ENCODE peak calls at places on chromosomes 16 and 17, in nine cellular contexts. L is GM23248, F is AG04450, I is substantia nigra, G is tibial artery, A is PC-3, S is caudate nucleus, D is right atrium auricular region, Z is heart right ventricle. Q is an unnamed sample.

GRCh38 chr17:27545562-27546229 is 85.3 kb upstream of the LGALS9 start:
- DNase-seq in Z (no peak), I (no peak), G (no peak), S (no peak), L (no peak), F (no peak), A (no peak), D (no peak), Q (no peak)

GRCh38 chr17:45828171-45829133 is 16.2 kb upstream of the SPPL2C start:
- DNase-seq in L (peak), S (peak), A (peak), Z (no peak), F (no peak), I (no peak), G (no peak), D (no peak), Q (no peak)

GRCh38 chr16:4801962-4802658 is at the start of gene ROGDI:
- DNase-seq in D (peak), S (peak), Z (peak), L (peak), G (peak), F (no peak), I (peak), A (peak), Q (peak)

GRCh38 chr17:41800601-41801373 is 11.0 kb downstream of the P3H4 start:
- DNase-seq in I (no peak), D (no peak), L (peak), S (no peak), Z (no peak), A (peak), F (no peak), G (no peak), Q (peak)

GRCh38 chr17:11031787-11032186 is 193.9 kb upstream of the PIRT start:
- DNase-seq in Z (no peak), L (no peak), A (no peak), I (no peak), F (no peak), S (no peak), D (no peak), G (no peak), Q (no peak)

GRCh38 chr16:62363451-62363850 is 327.2 kb upstream of the CDH8 start:
- DNase-seq in I (no peak), F (no peak), A (no peak), D (no peak), L (no peak), S (no peak), G (no peak), Z (no peak), Q (no peak)

GRCh38 chr17:69870091-69870530 is 204.9 kb upstream of the KCNJ16 start:
- DNase-seq in Z (no peak), L (peak), D (no peak), G (no peak), I (no peak), A (peak), F (peak), S (no peak), Q (no peak)

GRCh38 chr16:822174-822908 is 21.8 kb upstream of the GNG13 start:
- DNase-seq in A (no peak), L (no peak), D (no peak), S (no peak), I (no peak), G (no peak), F (no peak), Z (no peak), Q (no peak)

GRCh38 chr17:76826290-76827138 is 41.7 kb upstream of the MGAT5B start:
- DNase-seq in D (no peak), L (no peak), G (no peak), I (no peak), S (no peak), A (no peak), Z (no peak), F (no peak), Q (no peak)

GRCh38 chr16:3542601-3543373 is 34.4 kb downstream of the NLRC3 start:
- DNase-seq in Z (no peak), L (no peak), I (no peak), S (no peak), G (peak), F (no peak), A (no peak), D (no peak), Q (no peak)

GRCh38 chr16:13909872-13910303 is 10.1 kb upstream of the ERCC4 start:
- DNase-seq in D (peak), I (no peak), F (peak), G (peak), L (peak), Z (peak), A (peak), S (peak), Q (peak)

GRCh38 chr17:51056813-51057510 is 63.7 kb downstream of the SPAG9 start:
- DNase-seq in Z (peak), G (no peak), S (peak), L (peak), A (peak), D (no peak), I (no peak), F (peak), Q (no peak)

GRCh38 chr17:74870512-74870911 is 2.3 kb downstream of the FDXR start:
- DNase-seq in Z (no peak), F (no peak), I (no peak), G (no peak), D (no peak), A (peak), S (no peak), L (peak), Q (no peak)

GRCh38 chr17:64572682-64573154 is 65.9 kb downstream of the CEP95 start:
- DNase-seq in L (peak), I (no peak), G (no peak), F (no peak), D (no peak), S (no peak), A (peak), Z (no peak), Q (no peak)

DNA sequence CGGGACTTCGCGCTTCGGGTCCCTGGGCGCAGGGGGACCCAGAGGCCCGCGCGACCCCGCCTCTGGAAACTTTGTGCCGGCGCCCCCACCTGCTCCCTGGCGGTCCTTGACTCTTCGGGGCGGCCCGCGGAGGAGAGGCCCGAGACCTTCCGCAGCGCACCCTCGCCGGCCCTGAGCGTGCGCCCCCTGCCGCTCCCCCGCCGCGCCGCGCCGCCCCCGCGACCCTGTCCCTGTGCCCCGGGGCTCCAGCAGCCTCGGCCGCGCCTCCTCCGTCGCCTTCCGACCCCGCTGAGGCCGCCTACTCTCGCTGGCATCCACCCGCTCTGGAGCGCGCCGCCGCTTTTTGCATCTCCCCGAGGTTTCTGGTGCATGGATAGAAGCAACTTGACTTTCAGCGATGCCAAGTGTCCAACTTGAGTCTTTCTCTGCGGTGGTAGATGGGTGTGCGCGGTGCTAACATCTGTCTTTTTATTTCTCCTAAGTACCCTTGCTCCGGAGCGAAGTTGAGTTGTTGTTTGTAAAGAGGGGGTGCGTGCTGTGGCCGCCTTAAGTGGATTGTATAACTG is 414 bp downstream of the DUSP14 start:
- DNase-seq in I (peak), L (peak), F (no peak), G (peak), Z (peak), D (no peak), S (no peak), A (peak), Q (peak)
- H3K27ac ChIP-seq in I (peak), L (peak), F (peak), G (peak), Z (peak), D (peak), S (peak), A (peak), Q (peak)

DNA sequence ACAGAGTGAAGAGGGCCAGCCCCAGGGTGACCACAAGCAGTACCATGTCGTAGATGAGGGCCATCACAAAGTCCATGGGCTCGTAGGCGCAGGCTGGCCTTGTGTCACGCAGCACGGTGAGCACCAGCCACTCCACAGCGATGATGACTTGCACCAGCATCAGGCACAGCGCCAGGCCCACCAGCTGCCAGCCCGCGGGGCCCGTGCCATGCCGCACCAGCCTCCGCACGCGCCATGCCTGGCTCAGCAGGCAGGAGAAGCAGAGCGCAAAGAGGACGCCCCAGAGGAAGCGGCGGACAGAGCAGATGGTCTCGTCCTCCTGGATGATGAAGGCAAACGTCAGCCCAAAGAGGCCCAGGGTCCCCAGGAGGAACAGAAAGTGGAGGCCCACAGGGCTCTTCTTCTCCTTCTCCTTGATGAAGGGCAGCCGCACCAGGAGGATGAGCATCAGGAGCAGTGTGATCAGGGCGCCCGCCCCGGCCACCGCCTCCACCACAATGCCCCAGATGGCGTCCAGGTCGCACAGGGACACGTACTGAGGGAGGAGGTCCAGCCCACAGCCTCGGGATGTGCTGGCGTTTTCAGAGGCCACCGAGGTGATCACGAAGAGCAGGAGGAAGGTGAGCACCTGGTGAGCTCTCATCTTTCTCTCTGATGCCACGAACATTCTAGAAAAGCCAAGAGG is 12.3 kb downstream of the GPRC5B start:
- DNase-seq in D (no peak), S (peak), L (no peak), A (no peak), F (no peak), G (no peak), Z (no peak), I (peak), Q (no peak)
- H3K27ac ChIP-seq in D (no peak), S (peak), L (no peak), A (no peak), F (no peak), G (no peak), Z (no peak), I (peak), Q (no peak)

DNA sequence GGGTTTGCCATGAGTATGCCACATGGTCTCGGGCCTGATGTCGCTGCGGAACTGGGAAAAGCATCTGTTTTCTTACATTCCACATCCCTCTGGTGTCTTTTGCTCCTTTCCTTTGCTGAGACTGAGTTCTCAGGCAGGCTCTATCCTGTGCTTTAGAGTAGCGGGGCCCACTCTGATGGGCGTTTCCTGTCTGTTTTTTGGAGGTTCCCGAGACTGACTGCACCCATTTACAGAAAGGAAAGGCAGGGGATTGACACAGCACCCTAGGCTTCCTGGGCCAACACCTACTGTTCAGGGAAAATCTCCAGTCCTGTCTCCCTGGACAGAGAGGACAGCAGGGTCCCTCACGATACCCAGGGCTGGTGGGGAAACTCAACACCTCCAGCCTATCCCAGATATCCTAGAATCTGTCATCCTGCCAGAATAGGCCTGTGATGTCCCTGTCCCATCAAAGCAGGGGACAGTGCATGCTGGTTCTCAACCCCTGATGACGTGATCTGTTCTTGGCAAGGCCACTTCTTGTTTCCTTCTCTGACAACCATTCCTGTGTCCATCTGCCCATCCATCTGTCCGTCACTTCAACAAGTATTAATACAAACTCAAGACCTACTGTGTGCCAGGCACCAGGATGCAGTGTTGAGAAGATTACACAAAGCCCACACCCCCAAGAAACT is 42.2 kb downstream of the ACTG1 start:
- DNase-seq in Z (no peak), S (no peak), D (no peak), G (no peak), F (no peak), L (no peak), I (no peak), A (no peak), Q (no peak)
- H3K27ac ChIP-seq in Z (no peak), S (peak), D (peak), G (no peak), F (no peak), L (no peak), I (peak), A (no peak), Q (no peak)

GRCh38 chr16:51410125-51410524 is 259.1 kb upstream of the SALL1 start:
- DNase-seq in D (no peak), L (no peak), A (no peak), S (no peak), G (no peak), I (no peak), Z (no peak), F (no peak), Q (no peak)
- H3K27ac ChIP-seq in D (no peak), L (no peak), A (no peak), S (no peak), G (no peak), I (no peak), Z (no peak), F (no peak), Q (no peak)

Q was measured in lung.